ENCODE peak calls at places on chromosomes 11 and 22, in four cellular contexts. One of them, this sample, is unnamed.

GRCh38 chr11:69138265-69138664 is 17.5 kb upstream of the SMIM38 start:
- DNase-seq in fibroblast of lung: peak; percentile 70
- DNase-seq in astrocyte of the cerebellum: peak; percentile 40
- DNase-seq in lower lobe of right lung: no peak
- DNase-seq in this sample: peak; percentile 10

GRCh38 chr22:46830001-46830715 is 67.7 kb downstream of the TBC1D22A start:
- DNase-seq in fibroblast of lung: peak; percentile 46
- DNase-seq in astrocyte of the cerebellum: peak; percentile 60
- DNase-seq in lower lobe of right lung: no peak
- DNase-seq in this sample: no peak

GRCh38 chr11:46351606-46352005 is 4.3 kb downstream of the DGKZ start:
- DNase-seq in fibroblast of lung: no peak
- DNase-seq in astrocyte of the cerebellum: no peak
- DNase-seq in lower lobe of right lung: no peak
- DNase-seq in this sample: no peak

GRCh38 chr11:114318361-114318760 is 22.2 kb downstream of the NNMT start:
- DNase-seq in fibroblast of lung: no peak
- DNase-seq in astrocyte of the cerebellum: no peak
- DNase-seq in lower lobe of right lung: no peak
- DNase-seq in this sample: no peak

GRCh38 chr11:20647976-20648565 is 21.3 kb upstream of the NELL1 start:
- DNase-seq in fibroblast of lung: peak; percentile 49
- DNase-seq in astrocyte of the cerebellum: peak; percentile 29
- DNase-seq in lower lobe of right lung: no peak
- DNase-seq in this sample: peak; percentile 8

GRCh38 chr11:131875611-131876010 is 505.2 kb downstream of the NTM start:
- DNase-seq in fibroblast of lung: peak; percentile 61
- DNase-seq in astrocyte of the cerebellum: no peak
- DNase-seq in lower lobe of right lung: no peak
- DNase-seq in this sample: no peak

GRCh38 chr11:4891996-4892640 is 10.4 kb downstream of the OR51T1 start:
- DNase-seq in fibroblast of lung: peak; percentile 86
- DNase-seq in astrocyte of the cerebellum: peak; percentile 91
- DNase-seq in lower lobe of right lung: no peak
- DNase-seq in this sample: no peak

GRCh38 chr11:94558468-94558867 is 8.7 kb upstream of the PIWIL4 start:
- DNase-seq in fibroblast of lung: no peak
- DNase-seq in astrocyte of the cerebellum: no peak
- DNase-seq in lower lobe of right lung: no peak
- DNase-seq in this sample: no peak

GRCh38 chr11:15471028-15471708 is 356.4 kb downstream of the INSC start:
- DNase-seq in fibroblast of lung: no peak
- DNase-seq in astrocyte of the cerebellum: no peak
- DNase-seq in lower lobe of right lung: no peak
- DNase-seq in this sample: no peak

GRCh38 chr22:50576070-50576469 is 2.2 kb downstream of the CPT1B start:
- DNase-seq in fibroblast of lung: peak; percentile 56
- DNase-seq in astrocyte of the cerebellum: peak; percentile 19
- DNase-seq in lower lobe of right lung: no peak
- DNase-seq in this sample: peak; percentile 10

GRCh38 chr11:108586600-108586999 is 7.0 kb downstream of the EXPH5 start:
- DNase-seq in fibroblast of lung: no peak
- DNase-seq in astrocyte of the cerebellum: no peak
- DNase-seq in lower lobe of right lung: no peak
- DNase-seq in this sample: no peak

GRCh38 chr11:130719516-130719915 is 196.8 kb downstream of the SNX19 start:
- DNase-seq in fibroblast of lung: peak; percentile 42
- DNase-seq in astrocyte of the cerebellum: peak; percentile 55
- DNase-seq in lower lobe of right lung: no peak
- DNase-seq in this sample: no peak

GRCh38 chr22:38187413-38188212 is 6.0 kb upstream of the PLA2G6 start:
- DNase-seq in fibroblast of lung: peak; percentile 61
- DNase-seq in astrocyte of the cerebellum: no peak
- DNase-seq in lower lobe of right lung: no peak
- DNase-seq in this sample: no peak

GRCh38 chr11:20474176-20474950 is 86.8 kb downstream of the PRMT3 start:
- DNase-seq in fibroblast of lung: no peak
- DNase-seq in astrocyte of the cerebellum: no peak
- DNase-seq in lower lobe of right lung: no peak
- DNase-seq in this sample: no peak

GRCh38 chr22:50304528-50305392 is 2.7 kb downstream of the PLXNB2 start:
- DNase-seq in fibroblast of lung: peak; percentile 34
- DNase-seq in astrocyte of the cerebellum: no peak
- DNase-seq in lower lobe of right lung: peak; percentile 75
- DNase-seq in this sample: no peak

GRCh38 chr11:44766112-44766971 is 39.6 kb downstream of the TSPAN18 start:
- DNase-seq in fibroblast of lung: peak; percentile 59
- DNase-seq in astrocyte of the cerebellum: peak; percentile 89
- DNase-seq in lower lobe of right lung: no peak
- DNase-seq in this sample: peak; percentile 71

GRCh38 chr11:22674470-22675426 is 8.3 kb downstream of the GAS2 start:
- DNase-seq in fibroblast of lung: no peak
- DNase-seq in astrocyte of the cerebellum: no peak
- DNase-seq in lower lobe of right lung: no peak
- DNase-seq in this sample: no peak

GRCh38 chr11:129643031-129643721 is 172.5 kb upstream of the TMEM45B start:
- DNase-seq in fibroblast of lung: peak; percentile 53
- DNase-seq in astrocyte of the cerebellum: no peak
- DNase-seq in lower lobe of right lung: no peak
- DNase-seq in this sample: no peak

GRCh38 chr11:3121416-3121815 is 43.7 kb downstream of the OSBPL5 start:
- DNase-seq in fibroblast of lung: no peak
- DNase-seq in astrocyte of the cerebellum: no peak
- DNase-seq in lower lobe of right lung: peak; percentile 28
- DNase-seq in this sample: no peak

GRCh38 chr22:48906177-48906835 is 921.4 kb downstream of the BRD1 start:
- DNase-seq in fibroblast of lung: no peak
- DNase-seq in astrocyte of the cerebellum: no peak
- DNase-seq in lower lobe of right lung: no peak
- DNase-seq in this sample: no peak

GRCh38 chr11:103696130-103696529 is 340.3 kb upstream of the DDI1 start:
- DNase-seq in fibroblast of lung: no peak
- DNase-seq in astrocyte of the cerebellum: no peak
- DNase-seq in lower lobe of right lung: no peak
- DNase-seq in this sample: no peak

GRCh38 chr11:10599388-10600175 is 31.1 kb upstream of the LYVE1 start:
- DNase-seq in fibroblast of lung: no peak
- DNase-seq in astrocyte of the cerebellum: no peak
- DNase-seq in lower lobe of right lung: no peak
- DNase-seq in this sample: no peak

GRCh38 chr22:31229402-31230140 is 17.5 kb downstream of the LIMK2 start:
- DNase-seq in fibroblast of lung: peak; percentile 65
- DNase-seq in astrocyte of the cerebellum: no peak
- DNase-seq in lower lobe of right lung: no peak
- DNase-seq in this sample: no peak

GRCh38 chr22:31036671-31037550 is 44.2 kb upstream of the SMTN start:
- DNase-seq in fibroblast of lung: peak; percentile 65
- DNase-seq in astrocyte of the cerebellum: peak; percentile 11
- DNase-seq in lower lobe of right lung: no peak
- DNase-seq in this sample: peak; percentile 85

GRCh38 chr22:26589845-26590524 is at the start of gene TPST2:
- DNase-seq in fibroblast of lung: peak; percentile 66
- DNase-seq in astrocyte of the cerebellum: peak; percentile 19
- DNase-seq in lower lobe of right lung: peak; percentile 83
- DNase-seq in this sample: no peak

GRCh38 chr22:28297504-28297903 is 378.4 kb upstream of the PITPNB start:
- DNase-seq in fibroblast of lung: peak; percentile 2
- DNase-seq in astrocyte of the cerebellum: no peak
- DNase-seq in lower lobe of right lung: no peak
- DNase-seq in this sample: no peak

GRCh38 chr11:106937113-106937512 is 81.2 kb downstream of the GUCY1A2 start:
- DNase-seq in fibroblast of lung: no peak
- DNase-seq in astrocyte of the cerebellum: no peak
- DNase-seq in lower lobe of right lung: no peak
- DNase-seq in this sample: no peak

GRCh38 chr11:124482362-124483147 is 37.1 kb upstream of the OR8B8 start:
- DNase-seq in fibroblast of lung: peak; percentile 15
- DNase-seq in astrocyte of the cerebellum: no peak
- DNase-seq in lower lobe of right lung: no peak
- DNase-seq in this sample: no peak

GRCh38 chr22:39284983-39285382 is 34.4 kb downstream of the RPL3 start:
- DNase-seq in fibroblast of lung: no peak
- DNase-seq in astrocyte of the cerebellum: no peak
- DNase-seq in lower lobe of right lung: no peak
- DNase-seq in this sample: no peak

GRCh38 chr11:134062255-134063030 is 6.4 kb upstream of the JAM3 start:
- DNase-seq in fibroblast of lung: no peak
- DNase-seq in astrocyte of the cerebellum: no peak
- DNase-seq in lower lobe of right lung: no peak
- DNase-seq in this sample: no peak

GRCh38 chr11:133181066-133181465 is 351.2 kb downstream of the OPCML start:
- DNase-seq in fibroblast of lung: no peak
- DNase-seq in astrocyte of the cerebellum: no peak
- DNase-seq in lower lobe of right lung: no peak
- DNase-seq in this sample: no peak

GRCh38 chr22:16603448-16603768 is 10.8 kb upstream of the CCT8L2 start:
- DNase-seq in fibroblast of lung: no peak
- DNase-seq in astrocyte of the cerebellum: no peak
- DNase-seq in lower lobe of right lung: no peak
- DNase-seq in this sample: no peak

GRCh38 chr11:114348200-114349191 is 51.8 kb downstream of the C11orf71 start:
- DNase-seq in fibroblast of lung: peak; percentile 81
- DNase-seq in astrocyte of the cerebellum: peak; percentile 55
- DNase-seq in lower lobe of right lung: no peak
- DNase-seq in this sample: peak; percentile 51

GRCh38 chr11:65781152-65781961 is 581 bp upstream of the AP5B1 start:
- DNase-seq in fibroblast of lung: no peak
- DNase-seq in astrocyte of the cerebellum: no peak
- DNase-seq in lower lobe of right lung: peak; percentile 70
- DNase-seq in this sample: no peak
- TF ChIP-seq CTCF in fibroblast of lung: no peak
- TF ChIP-seq CTCF in astrocyte of the cerebellum: peak; percentile 4
- TF ChIP-seq CTCF in lower lobe of right lung: peak; percentile 38
- TF ChIP-seq CTCF in this sample: no peak

GRCh38 chr11:8671242-8671641 is 11.2 kb downstream of the TRIM66 start:
- DNase-seq in fibroblast of lung: peak; percentile 95
- DNase-seq in astrocyte of the cerebellum: peak; percentile 95
- DNase-seq in lower lobe of right lung: no peak
- DNase-seq in this sample: peak; percentile 90
- H3K4me3 ChIP-seq in fibroblast of lung: no peak overlapping the region
- H3K4me3 ChIP-seq in astrocyte of the cerebellum: no peak overlapping the region
- H3K4me3 ChIP-seq in lower lobe of right lung: no peak overlapping the region
- H3K4me3 ChIP-seq in this sample: no peak overlapping the region

GRCh38 chr11:84390441-84391078 is 1104.4 kb upstream of the CCDC90B start:
- DNase-seq in fibroblast of lung: no peak
- DNase-seq in astrocyte of the cerebellum: no peak
- DNase-seq in lower lobe of right lung: no peak
- DNase-seq in this sample: no peak
- TF ChIP-seq CTCF in fibroblast of lung: no peak
- TF ChIP-seq CTCF in astrocyte of the cerebellum: peak; percentile 6
- TF ChIP-seq CTCF in lower lobe of right lung: no peak
- TF ChIP-seq CTCF in this sample: peak; percentile 12

DNA sequence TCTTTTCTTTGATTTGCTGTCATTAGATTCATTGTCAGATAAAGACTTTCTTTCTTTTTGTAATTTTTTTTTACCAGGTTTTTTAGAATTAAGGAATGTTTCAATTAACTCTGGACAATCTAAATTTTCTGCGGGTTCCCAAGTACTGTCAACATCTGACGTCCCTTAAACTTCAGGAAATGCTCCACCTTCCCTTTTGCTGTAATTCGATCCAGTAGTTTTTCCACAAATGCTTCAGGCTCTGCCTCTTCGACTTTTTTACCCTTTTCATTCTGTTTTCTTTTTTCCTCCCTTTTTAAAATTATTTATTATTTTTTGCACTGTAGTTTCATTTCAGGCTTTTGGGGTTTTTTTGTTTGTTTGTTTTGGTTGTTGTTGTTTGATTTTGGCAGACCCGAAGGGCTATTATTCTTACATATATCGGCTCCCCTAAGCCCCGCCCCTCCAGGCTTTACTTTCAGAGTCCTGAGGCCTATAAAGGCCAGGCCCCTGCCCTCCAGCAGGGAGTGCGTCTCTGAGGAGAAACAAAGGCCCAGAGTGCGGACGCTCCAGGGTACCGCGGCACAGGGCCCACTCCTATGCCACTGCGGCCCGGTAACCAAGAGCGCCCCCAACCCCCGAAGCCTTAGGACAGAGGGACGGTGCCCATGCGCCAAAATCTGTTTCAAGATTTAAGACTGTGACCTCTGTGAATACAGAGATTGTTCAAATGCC is 116.4 kb downstream of the TYR start:
- DNase-seq in fibroblast of lung: peak; percentile 35
- DNase-seq in astrocyte of the cerebellum: peak; percentile 1
- DNase-seq in lower lobe of right lung: no peak
- DNase-seq in this sample: no peak
- H3K4me3 ChIP-seq in fibroblast of lung: peak overlapping the region; percentile 65
- H3K4me3 ChIP-seq in astrocyte of the cerebellum: peak overlapping the region; percentile 23
- H3K4me3 ChIP-seq in lower lobe of right lung: peak overlapping the region; percentile 9
- H3K4me3 ChIP-seq in this sample: peak overlapping the region; percentile 24

DNA sequence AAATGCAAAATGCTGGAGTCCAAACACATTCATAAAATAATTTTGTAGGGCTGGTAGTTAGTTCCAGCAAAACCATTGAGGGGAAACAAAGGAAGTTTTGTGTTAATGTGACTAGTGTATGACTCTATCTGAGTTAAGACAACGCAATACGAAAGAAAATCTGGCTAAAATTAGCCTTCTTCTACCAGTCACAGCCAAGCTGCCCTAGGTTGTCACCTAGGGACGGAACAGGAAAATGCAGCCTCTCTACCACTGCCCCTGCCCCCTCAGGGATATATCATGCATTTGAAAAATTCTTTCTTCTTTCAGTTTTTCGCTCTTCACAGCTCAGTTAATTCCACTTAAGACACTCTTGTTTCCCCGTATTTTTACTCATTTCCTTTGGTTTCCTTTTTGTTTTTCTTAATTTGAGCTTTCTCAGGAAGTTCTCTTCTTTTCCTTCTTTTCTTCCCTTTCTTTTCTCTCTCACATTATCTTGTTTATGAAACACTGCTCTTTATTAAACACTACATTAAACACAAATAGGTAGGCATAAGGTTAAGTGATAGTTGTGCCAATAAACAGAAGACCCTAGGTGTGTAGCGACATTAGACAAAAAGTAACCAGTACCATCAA is 30.6 kb downstream of the KIRREL3 start:
- DNase-seq in fibroblast of lung: peak; percentile 14
- DNase-seq in astrocyte of the cerebellum: peak; percentile 37
- DNase-seq in lower lobe of right lung: no peak
- DNase-seq in this sample: no peak
- TF ChIP-seq CTCF in fibroblast of lung: peak; percentile 45
- TF ChIP-seq CTCF in astrocyte of the cerebellum: peak; percentile 94
- TF ChIP-seq CTCF in lower lobe of right lung: peak; percentile 44
- TF ChIP-seq CTCF in this sample: peak; percentile 88

GRCh38 chr11:73710964-73711363 is 49.9 kb downstream of the RAB6A start:
- DNase-seq in fibroblast of lung: no peak
- DNase-seq in astrocyte of the cerebellum: no peak
- DNase-seq in lower lobe of right lung: no peak
- DNase-seq in this sample: no peak

GRCh38 chr11:73705053-73705452 is 55.8 kb downstream of the RAB6A start:
- DNase-seq in fibroblast of lung: no peak
- DNase-seq in astrocyte of the cerebellum: no peak
- DNase-seq in lower lobe of right lung: no peak
- DNase-seq in this sample: no peak
- H3K4me3 ChIP-seq in fibroblast of lung: no peak overlapping the region
- H3K4me3 ChIP-seq in astrocyte of the cerebellum: no peak overlapping the region
- H3K4me3 ChIP-seq in lower lobe of right lung: no peak overlapping the region
- H3K4me3 ChIP-seq in this sample: no peak overlapping the region

This sample was measured in AG09309.